ENCODE peak calls at places on chromosome 4, in seven cellular contexts. L, Q, M, E, O, S and J are unnamed samples.

GRCh38 chr4:39023059-39023458 is 9.2 kb downstream of the TMEM156 start:
- DNase-seq in L (no peak), Q (no peak), M (no peak), E (no peak), O (no peak), S (no peak), J (no peak)

GRCh38 chr4:172009461-172009860 is 196.3 kb downstream of the GALNTL6 start:
- DNase-seq in L (no peak), Q (no peak), M (no peak), E (no peak), O (no peak), S (no peak), J (no peak)

GRCh38 chr4:104860227-104861123 is 286.2 kb upstream of the TET2 start:
- DNase-seq in L (peak; percentile 59), Q (peak; percentile 87), M (peak; percentile 76), E (peak; percentile 82), O (peak; percentile 89), S (peak; percentile 82), J (peak; percentile 90)

GRCh38 chr4:80831383-80832361 is 198.8 kb upstream of the BMP3 start:
- DNase-seq in L (peak; percentile 74), Q (no peak), M (no peak), E (no peak), O (no peak), S (no peak), J (peak; percentile 32)

GRCh38 chr4:110197421-110198398 is 705 bp downstream of the ELOVL6 start:
- DNase-seq in L (peak; percentile 65), Q (peak; percentile 58), M (no peak), E (peak; percentile 56), O (peak; percentile 56), S (peak; percentile 59), J (peak; percentile 22)

GRCh38 chr4:29277381-29277780 is 1442.8 kb upstream of the PCDH7 start:
- DNase-seq in L (no peak), Q (no peak), M (peak; percentile 26), E (no peak), O (no peak), S (no peak), J (peak; percentile 75)

GRCh38 chr4:182533948-182534347 is 290.7 kb downstream of the TENM3 start:
- DNase-seq in L (peak; percentile 10), Q (no peak), M (no peak), E (no peak), O (no peak), S (no peak), J (peak; percentile 56)

GRCh38 chr4:181181331-181181730 is 1061.9 kb upstream of the TENM3 start:
- DNase-seq in L (peak; percentile 0), Q (no peak), M (no peak), E (no peak), O (no peak), S (no peak), J (no peak)

GRCh38 chr4:175935016-175935661 is 123.1 kb upstream of the GPM6A start:
- DNase-seq in L (no peak), Q (no peak), M (peak; percentile 72), E (no peak), O (peak; percentile 50), S (peak; percentile 18), J (peak; percentile 85)

GRCh38 chr4:47084111-47084510 is 52.7 kb downstream of the GABRB1 start:
- DNase-seq in L (no peak), Q (no peak), M (no peak), E (no peak), O (no peak), S (no peak), J (no peak)

GRCh38 chr4:41567186-41567585 is 29.2 kb downstream of the LIMCH1 start:
- DNase-seq in L (no peak), Q (no peak), M (no peak), E (no peak), O (no peak), S (no peak), J (no peak)

GRCh38 chr4:99960648-99961047 is 10.6 kb upstream of the H2AZ1 start:
- DNase-seq in L (peak; percentile 7), Q (no peak), M (no peak), E (no peak), O (no peak), S (no peak), J (no peak)

GRCh38 chr4:71338846-71339593 is at the start of gene SLC4A4:
- DNase-seq in L (peak; percentile 80), Q (no peak), M (no peak), E (no peak), O (no peak), S (no peak), J (peak; percentile 72)

GRCh38 chr4:90689739-90690138 is 562.5 kb downstream of the CCSER1 start:
- DNase-seq in L (no peak), Q (peak; percentile 2), M (no peak), E (no peak), O (no peak), S (no peak), J (no peak)

DNA sequence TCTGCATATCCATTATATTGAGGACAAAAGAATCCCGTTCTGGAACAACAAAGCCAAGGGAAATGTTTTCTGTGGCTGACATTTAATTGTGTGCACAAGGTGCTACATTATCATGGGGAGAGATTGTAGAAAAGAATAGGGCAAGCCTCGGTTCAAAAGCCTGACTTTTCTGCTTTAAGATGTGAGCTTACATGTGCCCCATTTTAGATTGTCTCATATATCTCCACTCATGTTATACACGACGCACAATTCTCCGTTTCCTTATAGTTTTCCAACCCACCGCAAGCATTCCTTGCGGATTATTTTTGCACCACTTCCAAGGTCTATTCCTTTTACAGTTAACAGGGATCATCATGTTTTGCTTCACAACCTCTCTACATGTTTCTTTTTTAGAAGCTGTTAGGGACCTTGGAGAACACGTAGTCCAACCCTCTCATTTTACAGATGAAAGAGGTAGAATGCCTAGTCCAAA is 99.6 kb upstream of the MAML3 start:
- DNase-seq in L (no peak), Q (no peak), M (no peak), E (no peak), O (no peak), S (no peak), J (no peak)
- H3K4me3 ChIP-seq in L (peak overlapping the region; percentile 67), Q (no peak overlapping the region), M (no peak overlapping the region), E (no peak overlapping the region), O (peak overlapping the region; percentile 65), S (no peak overlapping the region), J (peak overlapping the region; percentile 59)

GRCh38 chr4:169885893-169886292 is 128.1 kb upstream of the HPF1 start:
- DNase-seq in L (no peak), Q (no peak), M (no peak), E (no peak), O (no peak), S (no peak), J (no peak)
- TF ChIP-seq EZH2phosphoT487 in L (no peak), Q (no peak), M (no peak), E (no peak), O (no peak), S (no peak), J (no peak)

GRCh38 chr4:2694691-2695090 is 61.4 kb downstream of the TNIP2 start:
- DNase-seq in L (no peak), Q (no peak), M (no peak), E (no peak), O (no peak), S (no peak), J (no peak)

GRCh38 chr4:2698504-2698903 is 57.6 kb downstream of the TNIP2 start:
- DNase-seq in L (no peak), Q (no peak), M (no peak), E (no peak), O (no peak), S (no peak), J (no peak)

GRCh38 chr4:2697995-2698414 is 58.1 kb downstream of the TNIP2 start:
- DNase-seq in L (no peak), Q (no peak), M (no peak), E (no peak), O (no peak), S (no peak), J (no peak)

GRCh38 chr4:2696423-2696822 is 59.7 kb downstream of the TNIP2 start:
- DNase-seq in L (no peak), Q (no peak), M (no peak), E (peak; percentile 96), O (no peak), S (no peak), J (no peak)

GRCh38 chr4:2695661-2696060 is 60.5 kb downstream of the TNIP2 start:
- DNase-seq in L (no peak), Q (no peak), M (no peak), E (no peak), O (no peak), S (no peak), J (no peak)
- H3K4me3 ChIP-seq in L (no peak overlapping the region), Q (no peak overlapping the region), M (no peak overlapping the region), E (no peak overlapping the region), O (no peak overlapping the region), S (no peak overlapping the region), J (no peak overlapping the region)

GRCh38 chr4:183611210-183611830 is 47.7 kb downstream of the RWDD4 start:
- DNase-seq in L (no peak), Q (no peak), M (no peak), E (no peak), O (peak; percentile 14), S (no peak), J (no peak)

GRCh38 chr4:183609151-183609550 is 49.8 kb downstream of the RWDD4 start:
- DNase-seq in L (no peak), Q (no peak), M (no peak), E (no peak), O (no peak), S (no peak), J (no peak)

GRCh38 chr4:183610033-183610432 is 49.0 kb downstream of the RWDD4 start:
- DNase-seq in L (no peak), Q (no peak), M (no peak), E (no peak), O (no peak), S (peak; percentile 48), J (no peak)

GRCh38 chr4:183612329-183613250 is 46.4 kb downstream of the RWDD4 start:
- DNase-seq in L (no peak), Q (no peak), M (no peak), E (no peak), O (no peak), S (no peak), J (no peak)

GRCh38 chr4:183610613-183611012 is 48.4 kb downstream of the RWDD4 start:
- DNase-seq in L (peak; percentile 15), Q (no peak), M (no peak), E (no peak), O (no peak), S (peak; percentile 26), J (no peak)
- TF ChIP-seq EZH2phosphoT487 in L (no peak), Q (no peak), M (no peak), E (no peak), O (no peak), S (no peak), J (no peak)

DNA sequence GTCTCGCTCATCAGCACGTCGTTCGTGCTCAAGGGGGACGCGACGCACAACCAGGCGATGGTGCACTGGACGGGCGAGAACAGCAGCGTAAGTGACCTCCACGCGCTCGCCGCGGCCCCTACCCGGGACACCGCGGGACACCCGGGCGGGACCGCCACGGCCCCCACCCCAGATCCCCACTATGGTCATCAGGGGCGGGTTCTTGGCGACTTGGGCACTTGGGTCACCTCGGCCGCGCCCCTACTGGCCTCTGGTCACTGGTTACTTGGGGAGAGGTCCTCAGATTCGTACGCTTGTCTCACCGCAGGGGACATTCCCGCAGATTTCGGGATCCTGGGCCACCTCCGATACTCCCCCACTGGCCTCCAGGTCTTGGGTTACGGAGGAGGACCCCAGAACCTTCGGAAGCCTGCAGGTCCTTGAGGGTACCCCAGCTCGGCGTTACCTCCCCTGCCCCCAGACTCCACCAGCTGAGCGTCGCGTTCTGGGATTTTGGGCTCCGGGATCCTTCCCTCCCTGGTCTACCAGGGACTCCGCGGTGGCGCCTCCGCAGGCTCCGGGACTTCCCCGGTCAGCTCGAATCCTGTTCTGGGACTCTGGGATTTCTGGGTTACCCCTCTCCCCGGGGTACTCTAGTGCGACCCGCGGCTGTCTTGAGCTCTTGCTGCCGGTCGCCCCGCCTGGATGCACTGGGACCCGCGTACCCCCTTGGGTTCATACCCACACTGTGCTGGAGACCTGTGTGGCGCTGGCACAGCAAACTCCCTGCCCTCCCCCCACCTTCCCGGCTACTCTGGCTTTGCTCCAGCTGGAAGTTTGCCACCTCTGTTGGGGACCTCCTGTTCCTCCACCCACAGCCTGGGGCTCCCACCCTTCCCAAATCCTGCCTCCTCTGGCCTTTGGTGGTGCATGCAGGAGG is 961 bp downstream of the SORCS2 start:
- DNase-seq in L (peak; percentile 50), Q (peak; percentile 73), M (no peak), E (no peak), O (peak; percentile 52), S (no peak), J (peak; percentile 20)
- H3K4me3 ChIP-seq in L (peak overlapping the region; percentile 56), Q (peak overlapping the region; percentile 74), M (no peak overlapping the region), E (no peak overlapping the region), O (peak overlapping the region; percentile 73), S (peak overlapping the region; percentile 26), J (peak overlapping the region; percentile 74)